ENCODE peak calls at places on chromosomes 11 and 22, in four cellular contexts. A, Z, B and S are unnamed samples.

GRCh38 chr22:36862251-36863242 is 1.7 kb downstream of the NCF4 start:
- DNase-seq in A (peak; percentile 64), Z (peak; percentile 27), B (peak; percentile 44), S (no peak)

GRCh38 chr11:107576497-107577086 is 11.1 kb upstream of the ALKBH8 start:
- DNase-seq in A (no peak), Z (no peak), B (peak; percentile 30), S (no peak)

GRCh38 chr22:41469218-41469851 is 418 bp downstream of the ACO2 start:
- DNase-seq in A (no peak), Z (peak; percentile 82), B (peak; percentile 44), S (no peak)

GRCh38 chr11:210122-210802 is 2.8 kb downstream of the RIC8A start:
- DNase-seq in A (peak; percentile 39), Z (no peak), B (no peak), S (peak; percentile 53)

GRCh38 chr11:13940611-13941256 is 21.8 kb upstream of the SPON1 start:
- DNase-seq in A (no peak), Z (no peak), B (no peak), S (no peak)

GRCh38 chr11:47617417-47617809 is 23.2 kb upstream of the C1QTNF4 start:
- DNase-seq in A (no peak), Z (no peak), B (no peak), S (no peak)

GRCh38 chr11:121163658-121164308 is 62.7 kb downstream of the TECTA start:
- DNase-seq in A (no peak), Z (no peak), B (no peak), S (no peak)

GRCh38 chr11:77175869-77176539 is 48.0 kb downstream of the MYO7A start:
- DNase-seq in A (no peak), Z (peak; percentile 32), B (peak; percentile 49), S (no peak)

GRCh38 chr11:64003807-64004589 is 17.8 kb downstream of the OTUB1 start:
- DNase-seq in A (no peak), Z (no peak), B (no peak), S (no peak)

GRCh38 chr11:65442952-65443351 is 20.4 kb downstream of the NEAT1 start:
- DNase-seq in A (no peak), Z (no peak), B (no peak), S (no peak)

GRCh38 chr22:20076627-20077172 is 3.3 kb upstream of the DGCR8 start:
- DNase-seq in A (no peak), Z (no peak), B (no peak), S (no peak)

GRCh38 chr11:36062796-36063380 is 119.0 kb downstream of the LDLRAD3 start:
- DNase-seq in A (no peak), Z (no peak), B (no peak), S (no peak)

GRCh38 chr11:121630041-121630440 is 177.3 kb upstream of the SORL1-AS1 start:
- DNase-seq in A (no peak), Z (no peak), B (no peak), S (no peak)

GRCh38 chr11:59615132-59615636 is 390 bp downstream of the OSBP start:
- DNase-seq in A (peak; percentile 82), Z (peak; percentile 68), B (peak; percentile 43), S (no peak)

GRCh38 chr11:95849087-95849825 is 59.0 kb downstream of the CEP57 start:
- DNase-seq in A (no peak), Z (peak; percentile 31), B (peak; percentile 43), S (peak; percentile 43)

GRCh38 chr11:2169626-2170570 is 1.7 kb downstream of the TH start:
- DNase-seq in A (no peak), Z (no peak), B (no peak), S (no peak)

GRCh38 chr11:9231848-9232177 is 33.3 kb downstream of the DENND5A start:
- DNase-seq in A (no peak), Z (no peak), B (no peak), S (no peak)

GRCh38 chr11:121520243-121521144 is 67.7 kb upstream of the SORL1-AS1 start:
- DNase-seq in A (no peak), Z (no peak), B (no peak), S (no peak)

GRCh38 chr11:129943036-129943435 is 47.7 kb upstream of the NFRKB start:
- DNase-seq in A (no peak), Z (no peak), B (no peak), S (no peak)

GRCh38 chr11:109547356-109548027 is 125.5 kb downstream of the C11orf87 start:
- DNase-seq in A (no peak), Z (no peak), B (no peak), S (no peak)

GRCh38 chr11:87743002-87743401 is 432.2 kb downstream of the RAB38 start:
- DNase-seq in A (no peak), Z (no peak), B (no peak), S (no peak)

GRCh38 chr11:124892131-124892530 is 5.5 kb downstream of the ROBO4 start:
- DNase-seq in A (no peak), Z (no peak), B (no peak), S (no peak)

GRCh38 chr11:88508808-88509581 is 171.5 kb upstream of the CTSC start:
- DNase-seq in A (peak; percentile 73), Z (no peak), B (no peak), S (no peak)

GRCh38 chr11:44318369-44318768 is 8.4 kb upstream of the ALX4 start:
- DNase-seq in A (no peak), Z (no peak), B (no peak), S (no peak)

GRCh38 chr11:62324738-62325556 is 12.3 kb upstream of the ASRGL1 start:
- DNase-seq in A (peak; percentile 81), Z (no peak), B (no peak), S (no peak)

GRCh38 chr11:65981972-65982823 is 19.8 kb downstream of the EIF1AD start:
- DNase-seq in A (no peak), Z (no peak), B (no peak), S (no peak)

GRCh38 chr11:77560605-77561004 is 29.1 kb upstream of the AQP11 start:
- DNase-seq in A (no peak), Z (no peak), B (no peak), S (no peak)

GRCh38 chr11:79615425-79615824 is 174.6 kb upstream of the TENM4 start:
- DNase-seq in A (no peak), Z (no peak), B (no peak), S (no peak)

GRCh38 chr22:32617883-32618282 is 143.3 kb downstream of the FBXO7 start:
- DNase-seq in A (no peak), Z (no peak), B (no peak), S (no peak)

GRCh38 chr11:2385156-2386151 is 8.3 kb downstream of the CD81 start:
- DNase-seq in A (no peak), Z (no peak), B (no peak), S (no peak)

GRCh38 chr11:90747057-90747456 is 524.2 kb upstream of the CHORDC1 start:
- DNase-seq in A (no peak), Z (no peak), B (no peak), S (peak; percentile 9)

GRCh38 chr22:23383491-23384450 is 196.3 kb downstream of the IGLL1 start:
- DNase-seq in A (peak; percentile 66), Z (no peak), B (no peak), S (no peak)

GRCh38 chr11:67629386-67630229 is at the start of gene NUDT8:
- DNase-seq in A (peak; percentile 93), Z (peak; percentile 77), B (peak; percentile 79), S (no peak)

GRCh38 chr22:43500792-43501785 is 89.3 kb downstream of the MPPED1 start:
- DNase-seq in A (no peak), Z (no peak), B (no peak), S (no peak)

GRCh38 chr11:8268530-8269461 is 5.1 kb upstream of the LMO1 start:
- DNase-seq in A (peak; percentile 33), Z (peak; percentile 6), B (no peak), S (no peak)

GRCh38 chr11:107719557-107720304 is 7.9 kb upstream of the SLN start:
- DNase-seq in A (no peak), Z (peak; percentile 42), B (no peak), S (no peak)

GRCh38 chr11:9616042-9616640 is 42.7 kb downstream of the WEE1 start:
- DNase-seq in A (no peak), Z (no peak), B (no peak), S (no peak)

GRCh38 chr22:36318442-36318841 is 65.5 kb downstream of the APOL1 start:
- DNase-seq in A (no peak), Z (no peak), B (no peak), S (no peak)

GRCh38 chr11:122791836-122792235 is 46.5 kb upstream of the CRTAM start:
- DNase-seq in A (no peak), Z (no peak), B (no peak), S (no peak)

GRCh38 chr11:106420686-106421085 is 343.2 kb downstream of the AASDHPPT start:
- DNase-seq in A (no peak), Z (no peak), B (no peak), S (no peak)

GRCh38 chr11:106418786-106419185 is 341.3 kb downstream of the AASDHPPT start:
- DNase-seq in A (no peak), Z (no peak), B (no peak), S (no peak)

GRCh38 chr11:106422585-106422984 is 345.1 kb downstream of the AASDHPPT start:
- DNase-seq in A (no peak), Z (no peak), B (no peak), S (no peak)

GRCh38 chr11:106421673-106422292 is 344.3 kb downstream of the AASDHPPT start:
- DNase-seq in A (no peak), Z (no peak), B (no peak), S (no peak)

GRCh38 chr11:106420048-106420665 is 342.7 kb downstream of the AASDHPPT start:
- DNase-seq in A (no peak), Z (no peak), B (no peak), S (no peak)
- H3K4me3 ChIP-seq in A (no peak overlapping the region), Z (no peak overlapping the region), B (no peak overlapping the region), S (no peak overlapping the region)

GRCh38 chr22:30356392-30357230 is at the start of the genes CCDC157 and SF3A1:
- DNase-seq in A (peak; percentile 96), Z (peak; percentile 81), B (peak; percentile 89), S (peak; percentile 81)
- TF ChIP-seq CTCF in A (no peak), Z (no peak), B (no peak), S (no peak)

GRCh38 chr11:118547132-118547531 is 16.1 kb downstream of the TMEM25 start:
- DNase-seq in A (no peak), Z (no peak), B (no peak), S (no peak)

DNA sequence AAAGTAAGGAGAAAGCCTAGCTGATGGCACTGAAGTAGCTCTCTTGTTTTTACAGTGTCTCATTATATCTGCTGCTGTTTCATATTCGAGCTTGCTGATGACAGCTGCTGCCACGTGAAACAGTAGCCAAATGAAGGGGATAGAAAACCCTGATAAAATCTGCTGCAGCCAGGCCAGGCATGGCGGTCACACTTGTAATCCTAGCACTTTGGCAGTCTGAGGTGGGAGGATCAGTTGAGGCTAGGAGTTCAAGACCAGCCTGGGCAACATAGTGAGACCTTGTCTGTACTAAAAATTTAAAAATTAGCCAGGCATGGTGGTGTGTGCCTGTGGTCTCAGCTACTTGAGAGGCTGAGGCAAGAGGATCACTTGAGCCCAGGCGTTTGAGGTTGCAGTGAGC is 13.4 kb downstream of the IFT46 start:
- DNase-seq in A (no peak), Z (no peak), B (no peak), S (no peak)
- H3K36me3 ChIP-seq in A (peaks cover 64% of the 10 kb centered on the region), Z (peaks cover 60% of the 10 kb centered on the region), B (peaks cover 92% of the 10 kb centered on the region), S (no peaks in the 10 kb centered on the region)

GRCh38 chr22:33923033-33923432 is 2.8 kb upstream of the LARGE1 start:
- DNase-seq in A (no peak), Z (no peak), B (no peak), S (no peak)
- H3K4me3 ChIP-seq in A (peak overlapping the region; percentile 65), Z (peak overlapping the region; percentile 85), B (peak overlapping the region; percentile 63), S (peak overlapping the region; percentile 71)

GRCh38 chr22:17343766-17344165 is 25.5 kb upstream of the CECR2 start:
- DNase-seq in A (no peak), Z (no peak), B (no peak), S (no peak)
- TF ChIP-seq CTCF in A (no peak), Z (no peak), B (no peak), S (no peak)

GRCh38 chr11:72704028-72704782 is 30.0 kb upstream of the PDE2A start:
- DNase-seq in A (peak; percentile 63), Z (no peak), B (no peak), S (no peak)
- H3K36me3 ChIP-seq in A (peaks cover 96% of the 10 kb centered on the region), Z (peaks cover 64% of the 10 kb centered on the region), B (peaks cover 95% of the 10 kb centered on the region), S (no peaks in the 10 kb centered on the region)